ENCODE peak calls at places on chromosomes 13 and 19, in six cellular contexts. S is naive thymus-derived CD4-positive, alpha-beta T cell; R is CD4-positive, alpha-beta memory T cell; T is brain microvascular endothelial cell; W is ascending aorta; Z is heart left ventricle. Y is an unnamed sample.

GRCh38 chr13:89695343-89696257 is 1651.9 kb upstream of the MIR17HG start:
- DNase-seq in T (peak; percentile 5), S (no peak), Z (no peak), R (no peak), W (no peak), Y (no peak)

GRCh38 chr13:35768126-35768525 is 291.6 kb upstream of the MAB21L1 start:
- DNase-seq in T (no peak), R (no peak), Z (no peak), W (no peak), S (no peak), Y (no peak)

GRCh38 chr13:73991884-73992283 is 142.3 kb downstream of the KLF12 start:
- DNase-seq in Z (no peak), R (no peak), T (no peak), S (no peak), W (no peak), Y (no peak)

GRCh38 chr19:50552540-50552939 is 15.7 kb downstream of the LRRC4B start:
- DNase-seq in Z (no peak), T (no peak), W (no peak), R (no peak), S (no peak), Y (no peak)

GRCh38 chr19:38290631-38291147 is 13.4 kb upstream of the C19orf33 start:
- DNase-seq in W (no peak), Z (no peak), S (no peak), R (no peak), T (peak; percentile 90), Y (no peak)

GRCh38 chr13:110535526-110535925 is 26.0 kb downstream of the RAB20 start:
- DNase-seq in T (no peak), Z (no peak), S (no peak), R (no peak), W (no peak), Y (no peak)

GRCh38 chr19:1267441-1268391 is 1.4 kb upstream of the CIRBP start:
- DNase-seq in W (no peak), S (no peak), R (no peak), Z (no peak), T (no peak), Y (peak; percentile 42)

GRCh38 chr19:11639245-11639601 is 41.9 kb downstream of the ZNF627 start:
- DNase-seq in W (no peak), S (no peak), R (no peak), Z (no peak), T (no peak), Y (no peak)

GRCh38 chr19:16594131-16594586 is 21.9 kb upstream of the SLC35E1 start:
- DNase-seq in T (no peak), S (peak; percentile 35), W (no peak), Z (peak; percentile 63), R (peak; percentile 53), Y (peak; percentile 54)

GRCh38 chr19:16435999-16436650 is 35.6 kb downstream of the EPS15L1 start:
- DNase-seq in T (no peak), R (no peak), S (no peak), Z (no peak), W (no peak), Y (no peak)

GRCh38 chr19:12885749-12886706 is 973 bp downstream of the KLF1 start:
- DNase-seq in W (no peak), T (no peak), R (no peak), S (no peak), Z (no peak), Y (no peak)

GRCh38 chr19:42250666-42251531 is 4.0 kb downstream of the ERF start:
- DNase-seq in W (no peak), Z (no peak), R (no peak), T (no peak), S (no peak), Y (no peak)

GRCh38 chr13:100461309-100462035 is 127.1 kb downstream of the GGACT start:
- DNase-seq in Z (no peak), W (no peak), R (no peak), T (no peak), S (no peak), Y (no peak)

GRCh38 chr13:84864341-84864740 is 934.9 kb downstream of the SLITRK6 start:
- DNase-seq in T (no peak), W (no peak), S (no peak), Z (no peak), R (no peak), Y (no peak)

GRCh38 chr13:60970736-60971135 is 444.9 kb downstream of the PCDH20 start:
- DNase-seq in S (no peak), Z (no peak), T (no peak), R (no peak), W (no peak), Y (no peak)

GRCh38 chr13:100392709-100393630 is 195.6 kb downstream of the GGACT start:
- DNase-seq in T (peak; percentile 100), Z (no peak), S (no peak), R (no peak), W (peak; percentile 70), Y (peak; percentile 2)

GRCh38 chr19:23507441-23507840 is 112.2 kb upstream of the ZNF91 start:
- DNase-seq in S (no peak), T (no peak), Z (no peak), W (no peak), R (no peak), Y (no peak)

GRCh38 chr13:79481685-79482052 is 714 bp downstream of the NDFIP2 start:
- DNase-seq in Z (no peak), T (no peak), S (peak; percentile 22), W (no peak), R (no peak), Y (peak; percentile 7)

GRCh38 chr19:37999309-38000213 is 92.6 kb downstream of the SIPA1L3 start:
- DNase-seq in R (no peak), T (peak; percentile 99), W (no peak), Z (peak; percentile 67), S (no peak), Y (no peak)

GRCh38 chr13:46386996-46387851 is at the start of gene RUBCNL:
- DNase-seq in R (peak; percentile 19), S (peak; percentile 10), Z (peak; percentile 81), T (peak; percentile 9), W (no peak), Y (no peak)

GRCh38 chr13:80408270-80408669 is 67.3 kb upstream of the SPRY2 start:
- DNase-seq in W (no peak), T (no peak), R (no peak), Z (no peak), S (no peak), Y (no peak)

GRCh38 chr13:62131604-62132003 is 716.0 kb upstream of the PCDH20 start:
- DNase-seq in Z (no peak), S (no peak), R (no peak), W (no peak), T (no peak), Y (no peak)

GRCh38 chr13:99442273-99442895 is 58.9 kb upstream of the TM9SF2 start:
- DNase-seq in R (peak; percentile 66), Z (no peak), T (peak; percentile 39), S (peak; percentile 72), W (no peak), Y (no peak)

GRCh38 chr19:28341810-28342350 is 871.1 kb downstream of the UQCRFS1 start:
- DNase-seq in R (no peak), S (no peak), W (no peak), T (no peak), Z (no peak), Y (no peak)

GRCh38 chr19:35986664-35987570 is 8.1 kb upstream of the SDHAF1 start:
- DNase-seq in W (no peak), Z (no peak), R (no peak), S (no peak), T (no peak), Y (no peak)
- H3K27me3 ChIP-seq in W (no peaks in the 10 kb centered on the region), Z (peaks cover 8% of the 10 kb centered on the region), R (peaks cover 18% of the 10 kb centered on the region), S (peaks cover 4% of the 10 kb centered on the region), T (peaks cover 14% of the 10 kb centered on the region), Y (peaks cover 22% of the 10 kb centered on the region)

GRCh38 chr13:93554514-93554913 is 327.9 kb downstream of the GPC6 start:
- DNase-seq in Z (no peak), W (no peak), T (no peak), S (no peak), R (no peak), Y (no peak)

GRCh38 chr13:93562676-93563075 is 336.1 kb downstream of the GPC6 start:
- DNase-seq in W (no peak), R (no peak), Z (no peak), T (no peak), S (no peak), Y (no peak)

GRCh38 chr13:93558637-93559036 is 332.0 kb downstream of the GPC6 start:
- DNase-seq in Z (no peak), T (no peak), S (no peak), W (no peak), R (no peak), Y (no peak)

GRCh38 chr13:93561553-93561952 is 334.9 kb downstream of the GPC6 start:
- DNase-seq in R (no peak), Z (no peak), W (no peak), S (no peak), T (no peak), Y (no peak)

DNA sequence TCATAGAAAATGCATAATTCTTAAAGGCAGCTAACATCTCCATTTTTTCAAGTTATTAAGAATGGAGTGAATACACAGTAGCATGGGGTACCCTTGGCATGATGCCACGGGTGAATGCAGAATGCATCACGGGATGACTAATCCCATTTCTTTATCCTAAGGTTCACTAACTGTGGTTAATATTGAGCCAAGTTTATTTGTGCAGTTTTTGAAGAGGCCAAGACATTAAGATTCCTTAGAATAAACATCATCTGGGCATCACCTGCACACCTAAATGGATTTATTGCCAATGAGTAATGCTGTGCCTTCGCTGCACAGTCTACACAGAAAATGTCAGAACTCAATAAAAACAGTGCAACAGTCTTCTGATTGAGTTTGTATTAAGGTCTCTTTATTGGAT is 333.1 kb downstream of the GPC6 start:
- DNase-seq in R (no peak), W (no peak), S (no peak), T (peak; percentile 81), Z (no peak), Y (no peak)
- H3K27ac ChIP-seq in R (no peak overlapping the region), W (no peak overlapping the region), S (no peak overlapping the region), T (no peak overlapping the region), Z (no peak overlapping the region), Y (no peak overlapping the region)

DNA sequence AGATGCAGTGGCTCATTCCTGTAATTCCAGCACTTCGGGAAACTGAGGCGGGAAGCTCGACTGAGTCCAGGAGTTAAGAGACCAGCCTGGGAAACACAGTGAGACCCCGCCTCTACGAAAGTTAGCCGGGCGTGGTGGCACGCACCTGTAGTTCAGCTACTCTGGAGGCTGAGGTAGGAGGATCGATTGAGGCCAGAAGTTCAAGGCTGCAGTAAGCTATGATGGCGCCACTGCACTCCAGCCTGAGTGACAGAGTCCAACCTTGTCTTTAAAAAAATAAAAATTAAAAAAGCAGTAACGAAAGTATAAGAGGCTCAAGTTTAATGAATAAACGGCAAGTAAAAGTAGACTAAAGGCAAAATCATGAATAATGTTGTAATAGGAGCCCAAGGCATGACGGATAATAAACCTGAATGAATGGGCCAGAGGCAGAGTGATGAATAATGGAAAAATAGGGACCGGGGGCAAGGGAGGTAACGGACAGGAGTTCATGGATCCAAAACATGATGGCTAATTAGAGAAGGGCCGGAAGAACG is 1.2 kb upstream of the TOMM40 start:
- DNase-seq in W (no peak), R (no peak), Z (no peak), S (no peak), T (no peak), Y (no peak)
- H3K4me3 ChIP-seq in W (peak overlapping the region; percentile 65), R (peak overlapping the region; percentile 36), Z (peak overlapping the region; percentile 100), S (peak overlapping the region; percentile 69), T (peak overlapping the region; percentile 39), Y (peak overlapping the region; percentile 54)

DNA sequence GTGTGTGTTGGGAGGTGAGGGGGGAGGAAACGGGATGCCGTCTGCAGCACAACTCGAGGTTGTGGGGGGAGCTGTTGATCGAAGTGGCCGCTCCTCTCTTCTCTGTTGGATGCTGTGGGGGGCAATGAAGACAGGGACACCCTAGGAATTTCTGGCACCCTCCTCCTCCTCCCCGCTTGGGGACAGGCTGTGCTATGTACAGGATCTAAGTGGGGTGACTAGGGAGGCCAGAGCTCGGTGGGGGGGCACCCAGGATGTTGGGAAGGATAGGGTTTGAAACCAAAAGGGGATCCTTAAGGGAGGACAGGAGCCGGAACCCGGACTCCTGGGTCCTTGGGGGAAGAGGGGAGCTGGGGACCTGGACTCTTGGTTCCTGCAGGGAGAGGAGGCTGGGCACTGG is 2.0 kb downstream of the GRIN2D start:
- DNase-seq in Z (no peak), R (no peak), W (no peak), S (no peak), T (no peak), Y (no peak)
- H3K27me3 ChIP-seq in Z (peaks cover 43% of the 10 kb centered on the region), R (peaks cover 23% of the 10 kb centered on the region), W (peaks cover 36% of the 10 kb centered on the region), S (peaks cover 21% of the 10 kb centered on the region), T (peaks cover 8% of the 10 kb centered on the region), Y (peaks cover 29% of the 10 kb centered on the region)